ENCODE peak calls at places on chromosomes 11 and 22, in nine cellular contexts. T is cardiac fibroblast, K is neuronal stem cell, H is NCI-H510A treated with DMSO at 0.1 percent for 48 hours, P is AG04450, X is HFF-Myc, I is stomach, N is iPS DF 19.7, O is GM23338. R is an unnamed sample.

GRCh38 chr11:7638710-7639642 is 34.3 kb downstream of the CYB5R2 start:
- DNase-seq in P (no peak), K (no peak), I (peak; percentile 45), H (no peak), T (peak; percentile 43), N (no peak), X (no peak), O (no peak), R (no peak)

GRCh38 chr22:20523118-20523983 is 15.9 kb downstream of the MED15 start:
- DNase-seq in N (no peak), K (no peak), H (no peak), I (no peak), T (peak; percentile 57), P (no peak), X (peak; percentile 60), O (no peak), R (no peak)

GRCh38 chr11:103053997-103054396 is 38.0 kb downstream of the DCUN1D5 start:
- DNase-seq in O (no peak), N (no peak), I (no peak), K (no peak), P (no peak), T (no peak), H (no peak), X (no peak), R (no peak)

GRCh38 chr11:135027461-135027860 is 615.4 kb upstream of the B3GAT1 start:
- DNase-seq in I (peak; percentile 35), X (no peak), H (no peak), P (no peak), T (peak; percentile 38), O (peak; percentile 89), K (peak; percentile 65), N (peak; percentile 47), R (no peak)

GRCh38 chr11:43034341-43034740 is 277.5 kb upstream of the API5 start:
- DNase-seq in N (no peak), K (no peak), I (no peak), T (no peak), H (no peak), P (no peak), X (no peak), O (no peak), R (no peak)

GRCh38 chr11:19869466-19869865 is 156.8 kb downstream of the NAV2 start:
- DNase-seq in N (no peak), O (no peak), X (no peak), K (no peak), P (no peak), T (no peak), I (no peak), H (peak; percentile 33), R (no peak)

GRCh38 chr22:18909556-18909955 is 3.4 kb downstream of the DGCR6 start:
- DNase-seq in N (no peak), H (no peak), X (no peak), O (no peak), T (no peak), I (no peak), P (no peak), K (no peak), R (no peak)

GRCh38 chr22:27466229-27466628 is 335.3 kb downstream of the MN1 start:
- DNase-seq in N (no peak), I (no peak), K (no peak), H (no peak), T (no peak), O (no peak), P (no peak), X (no peak), R (no peak)

GRCh38 chr22:39522567-39523300 is 2.4 kb downstream of the ATF4 start:
- DNase-seq in K (no peak), T (peak; percentile 62), P (no peak), O (no peak), I (peak; percentile 56), X (no peak), N (no peak), H (peak; percentile 30), R (no peak)

GRCh38 chr11:18723991-18724390 is 2.0 kb downstream of the IGSF22 start:
- DNase-seq in T (no peak), H (peak; percentile 34), K (no peak), I (no peak), X (no peak), P (no peak), O (no peak), N (no peak), R (no peak)

GRCh38 chr11:61418136-61418535 is 11.6 kb downstream of the CPSF7 start:
- DNase-seq in O (no peak), N (no peak), H (no peak), X (no peak), P (no peak), K (no peak), T (no peak), I (no peak), R (no peak)

GRCh38 chr11:14764213-14764898 is 120.8 kb downstream of the PDE3B start:
- DNase-seq in N (no peak), P (no peak), X (no peak), H (no peak), K (no peak), T (no peak), I (no peak), O (no peak), R (peak; percentile 8)

GRCh38 chr11:119999220-119999619 is 138.7 kb downstream of the TRIM29 start:
- DNase-seq in N (no peak), T (no peak), H (no peak), X (no peak), P (no peak), I (no peak), O (peak; percentile 59), K (no peak), R (no peak)

GRCh38 chr11:46930089-46930488 is 6.5 kb upstream of the CSTPP1 start:
- DNase-seq in K (no peak), N (no peak), P (no peak), X (no peak), H (no peak), O (no peak), T (peak; percentile 51), I (no peak), R (no peak)

GRCh38 chr11:131609317-131609716 is 238.9 kb downstream of the NTM start:
- DNase-seq in X (no peak), N (no peak), H (no peak), T (peak; percentile 6), P (peak; percentile 7), O (no peak), I (no peak), K (no peak), R (no peak)

GRCh38 chr22:24859587-24859986 is 53.6 kb downstream of the SGSM1 start:
- DNase-seq in N (no peak), X (no peak), K (no peak), O (no peak), H (no peak), P (no peak), T (no peak), I (no peak), R (no peak)

GRCh38 chr11:86067230-86068137 is 1.4 kb downstream of the PICALM start:
- DNase-seq in T (no peak), P (no peak), O (no peak), I (no peak), X (no peak), N (no peak), H (peak; percentile 25), K (no peak), R (peak; percentile 28)

GRCh38 chr11:95322546-95322945 is 91.5 kb upstream of the SESN3 start:
- DNase-seq in K (no peak), P (no peak), H (no peak), T (peak; percentile 38), O (no peak), I (no peak), X (no peak), N (no peak), R (no peak)

GRCh38 chr11:66718320-66718971 is 10.6 kb downstream of the SPTBN2 start:
- DNase-seq in X (no peak), O (peak; percentile 71), K (no peak), P (no peak), T (no peak), H (peak; percentile 84), N (no peak), I (peak; percentile 60), R (no peak)

GRCh38 chr11:125772834-125773505 is 5.7 kb downstream of the PATE2 start:
- DNase-seq in N (no peak), T (peak; percentile 89), H (no peak), P (no peak), K (no peak), I (no peak), X (no peak), O (no peak), R (no peak)